ENCODE peak calls at places on chromosomes 2 and 18, in eight cellular contexts. I, G, P, R, Q, S, F and L are unnamed samples.

GRCh38 chr2:216636570-216637450 is 3.6 kb downstream of the IGFBP2 start:
- DNase-seq in R (no peak), S (peak; percentile 44), G (no peak), I (peak; percentile 37), Q (peak; percentile 66), P (no peak), F (peak; percentile 62), L (peak; percentile 65)

GRCh38 chr2:12931211-12931844 is 214.6 kb downstream of the TRIB2 start:
- DNase-seq in S (peak; percentile 59), F (peak; percentile 19), R (no peak), G (no peak), Q (peak; percentile 53), I (peak; percentile 63), P (no peak), L (no peak)

GRCh38 chr2:39679805-39680204 is 14.1 kb downstream of the TMEM178A start:
- DNase-seq in S (no peak), G (no peak), Q (no peak), P (no peak), F (no peak), I (no peak), R (no peak), L (no peak)

GRCh38 chr2:175676813-175677212 is 325.3 kb downstream of the LNPK start:
- DNase-seq in P (no peak), I (no peak), F (no peak), S (no peak), G (no peak), R (no peak), Q (no peak), L (no peak)

GRCh38 chr2:128786296-128786695 is 467.6 kb upstream of the HS6ST1 start:
- DNase-seq in R (no peak), I (no peak), Q (no peak), S (no peak), P (no peak), F (no peak), G (peak; percentile 55), L (no peak)

GRCh38 chr18:53153281-53153680 is 813.3 kb downstream of the DCC start:
- DNase-seq in F (no peak), P (no peak), Q (no peak), R (no peak), S (no peak), G (no peak), I (no peak), L (no peak)

GRCh38 chr2:1800716-1801388 is 56.5 kb upstream of the PXDN start:
- DNase-seq in G (no peak), Q (no peak), S (no peak), R (no peak), P (no peak), I (no peak), F (no peak), L (no peak)

GRCh38 chr2:177250461-177250860 is 14.1 kb downstream of the NFE2L2 start:
- DNase-seq in S (no peak), R (no peak), I (no peak), P (no peak), F (no peak), Q (no peak), G (no peak), L (no peak)

GRCh38 chr2:66306488-66306887 is 128.4 kb upstream of the MEIS1 start:
- DNase-seq in I (no peak), Q (no peak), F (no peak), P (no peak), S (no peak), G (no peak), R (no peak), L (no peak)

GRCh38 chr18:61955644-61956043 is 62.8 kb upstream of the RNF152 start:
- DNase-seq in S (peak; percentile 56), G (no peak), Q (no peak), P (no peak), I (no peak), F (no peak), R (no peak), L (no peak)

GRCh38 chr2:238406222-238406997 is 20.3 kb upstream of the ASB1 start:
- DNase-seq in I (no peak), G (no peak), F (no peak), S (no peak), Q (no peak), R (no peak), P (no peak), L (no peak)

GRCh38 chr2:233195027-233195426 is 56.4 kb upstream of the ATG16L1 start:
- DNase-seq in Q (no peak), P (no peak), F (no peak), G (no peak), R (no peak), I (no peak), S (no peak), L (no peak)

GRCh38 chr2:183359867-183360266 is 235.6 kb downstream of the NUP35 start:
- DNase-seq in G (no peak), Q (no peak), R (no peak), F (no peak), I (no peak), S (peak; percentile 48), P (no peak), L (no peak)

GRCh38 chr2:20506281-20506685 is 59.4 kb downstream of the RHOB start:
- DNase-seq in F (no peak), Q (peak; percentile 32), S (peak; percentile 45), G (no peak), R (no peak), I (peak; percentile 81), P (no peak), L (no peak)

GRCh38 chr2:159661286-159661685 is 44.9 kb upstream of the BAZ2B start:
- DNase-seq in R (no peak), S (no peak), Q (no peak), I (peak; percentile 59), P (no peak), F (no peak), G (no peak), L (no peak)

GRCh38 chr2:176156959-176157498 is at the start of gene HOXD3:
- DNase-seq in R (no peak), F (no peak), P (no peak), I (no peak), Q (no peak), S (peak; percentile 25), G (no peak), L (no peak)

GRCh38 chr2:86357392-86357963 is 20.1 kb upstream of the REEP1 start:
- DNase-seq in R (no peak), F (no peak), P (no peak), I (no peak), Q (no peak), G (no peak), S (no peak), L (no peak)

GRCh38 chr2:134212726-134213125 is 41.1 kb upstream of the MGAT5 start:
- DNase-seq in Q (no peak), S (no peak), G (no peak), R (no peak), P (no peak), I (no peak), F (no peak), L (no peak)

GRCh38 chr18:66708631-66709030 is 104.7 kb upstream of the CDH19 start:
- DNase-seq in Q (no peak), P (no peak), R (no peak), I (no peak), G (no peak), F (no peak), S (no peak), L (no peak)

GRCh38 chr2:4775668-4776067 is 916.5 kb upstream of the SOX11 start:
- DNase-seq in Q (no peak), F (no peak), G (no peak), P (no peak), S (no peak), I (no peak), R (no peak), L (no peak)
- H3K9me3 ChIP-seq in Q (no peaks in the 10 kb centered on the region), F (no peaks in the 10 kb centered on the region), G (no peaks in the 10 kb centered on the region), P (no peaks in the 10 kb centered on the region), S (no peaks in the 10 kb centered on the region), I (peaks cover 17% of the 10 kb centered on the region), R (peaks cover 7% of the 10 kb centered on the region), L (no peaks in the 10 kb centered on the region)

GRCh38 chr2:74384051-74384450 is 3.9 kb upstream of the DCTN1 start:
- DNase-seq in Q (no peak), I (peak; percentile 36), P (no peak), R (no peak), G (no peak), F (no peak), S (no peak), L (no peak)
- H3K4me1 ChIP-seq in Q (no peaks in the 10 kb centered on the region), I (peaks cover 24% of the 10 kb centered on the region), P (peaks cover 73% of the 10 kb centered on the region), R (peaks cover 98% of the 10 kb centered on the region), G (peaks cover 84% of the 10 kb centered on the region), F (peaks cover 17% of the 10 kb centered on the region), S (peaks cover 5% of the 10 kb centered on the region), L (peaks cover 17% of the 10 kb centered on the region)

GRCh38 chr2:67388680-67389079 is 8.5 kb upstream of the ETAA1 start:
- DNase-seq in R (no peak), G (no peak), I (no peak), P (no peak), S (no peak), Q (no peak), F (no peak), L (no peak)

GRCh38 chr2:67384115-67384823 is 12.9 kb upstream of the ETAA1 start:
- DNase-seq in P (no peak), R (no peak), G (no peak), F (no peak), I (no peak), S (no peak), Q (no peak), L (no peak)

GRCh38 chr2:67389788-67390187 is 7.3 kb upstream of the ETAA1 start:
- DNase-seq in R (no peak), F (no peak), P (no peak), G (no peak), S (no peak), I (no peak), Q (no peak), L (no peak)

GRCh38 chr2:67393237-67393636 is 3.9 kb upstream of the ETAA1 start:
- DNase-seq in Q (no peak), G (no peak), I (peak; percentile 27), S (no peak), F (no peak), R (no peak), P (no peak), L (no peak)

DNA sequence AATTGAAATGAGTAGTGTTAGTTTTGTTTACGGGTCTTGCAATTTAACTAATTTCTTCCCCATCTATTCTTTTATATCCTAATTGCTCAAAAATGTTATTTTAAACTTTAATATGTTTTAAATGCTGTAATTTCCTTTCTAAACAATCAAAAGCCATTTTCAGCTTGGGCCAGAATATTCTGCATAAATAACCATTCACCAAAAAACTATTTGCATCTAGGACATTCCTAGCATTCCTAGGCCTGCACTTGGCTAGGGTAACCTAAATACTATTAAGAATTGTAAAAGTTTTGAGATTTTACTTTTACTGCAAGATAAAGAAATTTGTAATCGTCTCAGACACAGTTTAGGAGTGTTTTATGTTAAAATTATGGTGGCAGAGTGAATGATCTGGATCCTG is 7.8 kb upstream of the ETAA1 start:
- DNase-seq in R (no peak), Q (peak; percentile 46), P (no peak), F (no peak), G (no peak), S (peak; percentile 69), I (peak; percentile 70), L (no peak)
- H3K4me3 ChIP-seq in R (no peak overlapping the region), Q (no peak overlapping the region), P (no peak overlapping the region), F (no peak overlapping the region), G (no peak overlapping the region), S (no peak overlapping the region), I (no peak overlapping the region), L (no peak overlapping the region)

DNA sequence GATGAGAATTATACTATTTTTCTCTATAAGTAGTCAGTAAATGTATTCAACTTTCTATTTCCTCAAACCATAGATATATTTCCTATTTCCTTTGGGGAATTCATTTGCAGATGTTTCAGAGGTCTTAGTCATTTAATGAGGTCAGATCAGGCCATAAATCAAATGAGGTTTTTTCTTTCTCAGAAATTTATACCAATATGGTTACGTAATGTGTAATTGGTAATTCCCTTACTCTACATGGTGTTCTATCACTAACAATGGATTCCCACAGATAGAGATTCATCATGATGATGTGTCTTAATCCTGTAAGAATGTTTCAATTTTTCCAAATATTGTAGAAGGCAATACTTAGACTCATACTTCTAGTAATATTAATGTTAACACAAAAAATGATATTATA is 108.0 kb downstream of the DPP4 start:
- DNase-seq in Q (no peak), G (no peak), R (no peak), P (no peak), F (no peak), I (peak; percentile 29), S (no peak), L (no peak)
- H3K9me3 ChIP-seq in Q (no peaks in the 10 kb centered on the region), G (no peaks in the 10 kb centered on the region), R (no peaks in the 10 kb centered on the region), P (no peaks in the 10 kb centered on the region), F (no peaks in the 10 kb centered on the region), I (no peaks in the 10 kb centered on the region), S (no peaks in the 10 kb centered on the region), L (no peaks in the 10 kb centered on the region)